ENCODE peak calls at places on chromosomes 6 and 20, in ten cellular contexts. Y is CD4-positive, CD25-positive, alpha-beta regulatory T cell; G is ascending aorta; B is BE2C; K is heart right ventricle; N is thoracic aorta; A is uterus; O is PC-9; W is psoas muscle; D is astrocyte. J is an unnamed sample. For H3K4me1, the result is how much of the 10 kb centered on the place peaks cover.

GRCh38 chr20:46963758-46964181 is 69.1 kb downstream of the EYA2 start:
- DNase-seq in Y (no peak), G (no peak), B (no peak), K (no peak), N (no peak), A (no peak), O (no peak), W (no peak), D (no peak), J (no peak)

GRCh38 chr6:162177733-162178132 is 549.8 kb downstream of the PRKN start:
- DNase-seq in Y (no peak), G (no peak), B (peak), K (no peak), N (no peak), A (no peak), O (no peak), W (no peak), D (peak), J (no peak)

GRCh38 chr6:42007753-42008528 is 42.4 kb upstream of the TAF8 start:
- DNase-seq in Y (no peak), G (no peak), B (no peak), K (no peak), N (no peak), A (no peak), O (no peak), W (no peak), D (no peak), J (no peak)

GRCh38 chr6:15148356-15149058 is 97.4 kb upstream of the JARID2 start:
- DNase-seq in Y (no peak), G (no peak), B (no peak), K (no peak), N (no peak), A (no peak), O (peak), W (no peak), D (peak), J (no peak)

GRCh38 chr6:40409716-40410397 is 177.3 kb downstream of the LRFN2 start:
- DNase-seq in Y (no peak), G (no peak), B (no peak), K (no peak), N (no peak), A (no peak), O (no peak), W (no peak), D (no peak), J (no peak)

GRCh38 chr20:62129731-62130531 is 7.7 kb downstream of the LSM14B start:
- DNase-seq in Y (no peak), G (no peak), B (no peak), K (no peak), N (no peak), A (no peak), O (no peak), W (no peak), D (no peak), J (no peak)

GRCh38 chr6:154257074-154257473 is 99.5 kb downstream of the IPCEF1 start:
- DNase-seq in Y (no peak), G (no peak), B (no peak), K (no peak), N (no peak), A (no peak), O (no peak), W (no peak), D (no peak), J (no peak)

GRCh38 chr20:32557284-32557683 is 27.8 kb downstream of the NOL4L start:
- DNase-seq in Y (no peak), G (no peak), B (no peak), K (no peak), N (no peak), A (no peak), O (no peak), W (no peak), D (no peak), J (no peak)

GRCh38 chr6:83633149-83633548 is 75.8 kb downstream of the SNAP91 start:
- DNase-seq in Y (no peak), G (no peak), B (no peak), K (no peak), N (no peak), A (no peak), O (no peak), W (no peak), D (no peak), J (no peak)

GRCh38 chr6:170083236-170084051 is 207.4 kb downstream of the DLL1 start:
- DNase-seq in Y (no peak), G (no peak), B (no peak), K (no peak), N (no peak), A (no peak), O (no peak), W (no peak), D (no peak), J (no peak)

GRCh38 chr6:85163553-85163952 is 286.3 kb upstream of the NT5E start:
- DNase-seq in Y (no peak), G (no peak), B (no peak), K (no peak), N (no peak), A (peak), O (no peak), W (no peak), D (no peak), J (no peak)

GRCh38 chr6:23713211-23713610 is 412.8 kb upstream of the NRSN1 start:
- DNase-seq in Y (no peak), G (no peak), B (no peak), K (no peak), N (no peak), A (no peak), O (no peak), W (no peak), D (no peak), J (no peak)

GRCh38 chr6:125802943-125803377 is 12.2 kb downstream of the NCOA7 start:
- DNase-seq in Y (no peak), G (no peak), B (no peak), K (no peak), N (no peak), A (no peak), O (no peak), W (no peak), D (peak), J (no peak)

GRCh38 chr6:45541934-45542333 is 164.2 kb upstream of the SUPT3H start:
- DNase-seq in Y (no peak), G (no peak), B (no peak), K (no peak), N (no peak), A (no peak), O (no peak), W (no peak), D (no peak), J (no peak)

GRCh38 chr6:155530219-155530834 is 74.7 kb upstream of the NOX3 start:
- DNase-seq in Y (no peak), G (no peak), B (peak), K (no peak), N (no peak), A (no peak), O (no peak), W (no peak), D (peak), J (no peak)

GRCh38 chr20:45985573-45985972 is 13.6 kb upstream of the ZNF335 start:
- DNase-seq in Y (no peak), G (no peak), B (no peak), K (no peak), N (no peak), A (no peak), O (no peak), W (no peak), D (no peak), J (peak)

GRCh38 chr6:123398072-123398471 is 238.7 kb downstream of the TRDN start:
- DNase-seq in Y (no peak), G (no peak), B (no peak), K (no peak), N (no peak), A (no peak), O (no peak), W (no peak), D (no peak), J (no peak)

GRCh38 chr6:123393333-123393732 is 243.4 kb downstream of the TRDN start:
- DNase-seq in Y (no peak), G (no peak), B (no peak), K (no peak), N (no peak), A (no peak), O (no peak), W (no peak), D (no peak), J (no peak)
- H3K4me1 ChIP-seq in Y (under half), G (under half), B (under half), K (under half), N (under half), A (under half), O (under half), W (under half), D (under half), J (under half)

DNA sequence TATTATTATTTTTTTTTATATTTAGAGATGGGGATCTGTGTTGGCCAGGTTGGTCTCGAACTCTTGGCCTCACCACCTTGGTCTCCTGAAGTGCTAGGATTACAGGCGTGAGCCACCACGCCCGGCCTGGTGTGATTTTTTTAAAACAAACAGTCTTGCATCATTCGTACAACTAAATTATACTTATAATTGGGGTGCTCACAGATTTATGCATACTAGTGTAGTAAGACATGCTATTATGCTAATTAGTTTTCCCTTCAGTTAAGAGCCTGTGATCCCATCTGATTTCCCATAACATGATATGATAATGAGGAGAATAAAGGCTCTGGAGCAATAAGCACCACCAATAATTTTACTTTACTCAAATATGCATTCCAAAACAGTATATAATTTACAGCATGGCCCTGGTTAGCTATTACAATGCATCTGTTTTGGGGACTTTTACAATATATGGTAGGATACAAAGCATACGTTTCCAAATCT is 1.9 kb downstream of the NUDT3 start:
- DNase-seq in Y (no peak), G (no peak), B (no peak), K (no peak), N (no peak), A (no peak), O (no peak), W (no peak), D (no peak), J (no peak)
- H3K4me1 ChIP-seq in Y (under half), G (under half), B (under half), K (half or more), N (under half), A (under half), O (under half), W (half or more), D (under half), J (under half)

DNA sequence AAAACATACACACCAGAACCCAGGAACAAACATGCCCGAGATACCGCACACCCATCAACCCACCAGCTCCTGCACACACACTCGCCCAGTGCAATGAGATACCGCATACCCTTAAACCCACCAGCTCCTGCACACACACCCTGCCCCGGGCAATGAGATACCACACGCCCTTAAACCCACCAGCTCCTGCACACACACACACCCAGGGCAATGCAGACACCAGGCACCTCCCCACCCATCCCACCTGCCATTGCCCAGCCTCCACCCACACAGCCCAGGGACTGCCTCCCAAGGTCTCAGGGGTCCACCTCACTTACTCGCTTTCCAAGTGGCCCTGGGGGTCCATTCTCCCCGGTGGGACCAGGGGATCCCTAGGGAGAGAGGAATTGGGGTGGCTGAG is 24.1 kb downstream of the COL11A2 start:
- DNase-seq in Y (no peak), G (no peak), B (no peak), K (no peak), N (no peak), A (no peak), O (no peak), W (no peak), D (no peak), J (no peak)
- H3K4me1 ChIP-seq in Y (under half), G (under half), B (under half), K (under half), N (under half), A (under half), O (under half), W (under half), D (under half), J (under half)

GRCh38 chr6:138504764-138505689 is 5.7 kb upstream of the NHSL1 start:
- DNase-seq in Y (no peak), G (no peak), B (no peak), K (no peak), N (no peak), A (no peak), O (no peak), W (no peak), D (no peak), J (no peak)
- H3K4me1 ChIP-seq in Y (under half), G (under half), B (under half), K (under half), N (under half), A (under half), O (under half), W (under half), D (under half), J (under half)

DNA sequence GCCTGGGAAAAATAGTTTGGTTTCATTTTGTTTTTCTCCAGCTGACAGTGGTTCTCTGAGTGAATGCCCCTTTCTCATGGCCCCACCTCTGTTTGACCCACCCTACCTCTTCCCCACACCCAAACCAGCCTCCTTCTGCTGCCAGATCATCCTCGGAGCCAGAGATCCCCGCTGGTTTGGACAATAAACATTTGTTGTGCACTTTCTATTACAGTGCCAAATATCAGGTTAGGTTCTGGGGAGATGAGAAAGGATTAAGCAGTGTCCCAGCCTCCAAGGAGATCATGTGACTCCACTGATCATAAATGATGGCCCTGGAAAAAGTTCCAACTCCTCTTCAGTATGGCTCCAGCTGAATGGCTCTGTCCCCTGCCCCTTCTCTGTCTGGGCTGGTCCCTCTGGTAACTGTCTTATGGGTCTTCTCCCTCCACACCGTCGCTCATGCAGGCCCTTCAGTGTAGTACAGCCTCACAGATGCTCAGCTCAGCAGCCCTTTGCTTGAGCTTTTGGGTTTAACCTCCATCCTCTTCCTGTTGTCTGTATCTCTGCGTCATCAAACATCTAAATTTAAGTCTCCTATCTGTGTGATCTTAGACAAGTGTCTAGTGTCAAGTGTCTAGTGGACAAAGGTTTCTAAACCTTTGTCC is 17.1 kb upstream of the SERPINB1 start:
- DNase-seq in Y (peak), G (no peak), B (no peak), K (no peak), N (no peak), A (no peak), O (no peak), W (no peak), D (no peak), J (no peak)
- H3K4me1 ChIP-seq in Y (half or more), G (under half), B (under half), K (half or more), N (under half), A (under half), O (under half), W (under half), D (under half), J (under half)

J was measured in kidney.